ENCODE peak calls at places on chromosomes 7 and 10, in six cellular contexts. O, B, T, Y, L and X are unnamed samples. For H3K9me3, the result is how much of the 10 kb centered on the place peaks cover.

GRCh38 chr7:35253680-35254495 is at the start of gene TBX20:
- DNase-seq in L (no peak), O (no peak), T (peak), B (peak), Y (peak), X (peak)

GRCh38 chr7:101299511-101300464 is 21.8 kb downstream of the IFT22 start:
- DNase-seq in O (no peak), T (no peak), L (no peak), B (peak), Y (no peak), X (no peak)

GRCh38 chr7:72493850-72494661 is 81.9 kb upstream of the CALN1 start:
- DNase-seq in O (no peak), L (peak), Y (peak), T (peak), B (peak), X (peak)

GRCh38 chr7:68503400-68503799 is 1094.9 kb upstream of the AUTS2 start:
- DNase-seq in O (no peak), L (no peak), B (no peak), T (no peak), Y (no peak), X (no peak)

GRCh38 chr7:44633254-44634186 is 27.1 kb downstream of the OGDH start:
- DNase-seq in O (peak), B (no peak), T (peak), L (no peak), Y (peak), X (peak)

GRCh38 chr10:86411281-86411841 is 44.8 kb upstream of the GRID1 start:
- DNase-seq in T (no peak), Y (peak), O (no peak), L (no peak), B (no peak), X (peak)

GRCh38 chr7:97422046-97422445 is 304.5 kb downstream of the SDHAF3 start:
- DNase-seq in T (no peak), L (no peak), O (no peak), B (no peak), Y (no peak), X (no peak)

GRCh38 chr7:154598864-154599263 is 404.1 kb downstream of the PAXIP1 start:
- DNase-seq in Y (no peak), L (no peak), T (no peak), O (no peak), B (no peak), X (no peak)

GRCh38 chr7:31926991-31927584 is 143.1 kb downstream of the PDE1C start:
- DNase-seq in Y (no peak), T (no peak), O (no peak), L (no peak), B (no peak), X (no peak)

GRCh38 chr10:68153473-68154210 is 44.4 kb downstream of the MYPN start:
- DNase-seq in Y (no peak), L (no peak), T (peak), O (no peak), B (peak), X (no peak)

GRCh38 chr7:108327353-108327752 is 128.9 kb downstream of the NRCAM start:
- DNase-seq in O (no peak), B (no peak), Y (no peak), L (no peak), T (no peak), X (no peak)

GRCh38 chr10:101829561-101830315 is 11.5 kb upstream of the OGA start:
- DNase-seq in Y (peak), T (peak), B (no peak), L (peak), O (peak), X (peak)

GRCh38 chr7:2037805-2038635 is 194.7 kb downstream of the MAD1L1 start:
- DNase-seq in O (no peak), T (peak), Y (peak), B (peak), L (no peak), X (no peak)

GRCh38 chr10:49269523-49269922 is 29.4 kb upstream of the C10orf71 start:
- DNase-seq in B (no peak), T (no peak), L (no peak), Y (no peak), O (no peak), X (no peak)

GRCh38 chr7:11474902-11475585 is 357.0 kb downstream of the THSD7A start:
- DNase-seq in L (no peak), B (no peak), T (no peak), Y (no peak), O (no peak), X (no peak)

GRCh38 chr7:41047789-41048191 is 655.1 kb downstream of the INHBA start:
- DNase-seq in L (no peak), T (no peak), Y (no peak), B (no peak), O (no peak), X (no peak)

GRCh38 chr7:114084381-114085312 is 165.8 kb upstream of the PPP1R3A start:
- DNase-seq in T (peak), L (no peak), B (no peak), O (no peak), Y (no peak), X (no peak)

GRCh38 chr7:146414872-146415271 is 298.3 kb downstream of the CNTNAP2 start:
- DNase-seq in L (no peak), Y (no peak), B (no peak), T (no peak), O (no peak), X (no peak)

GRCh38 chr10:3781458-3782098 is 3.4 kb downstream of the KLF6 start:
- DNase-seq in L (no peak), B (peak), O (no peak), Y (peak), T (peak), X (peak)

GRCh38 chr10:91565241-91565640 is 67.6 kb downstream of the PPP1R3C start:
- DNase-seq in T (no peak), L (no peak), B (no peak), Y (no peak), O (no peak), X (no peak)

GRCh38 chr10:69807122-69807521 is 5.4 kb downstream of the COL13A1 start:
- DNase-seq in T (no peak), B (no peak), L (no peak), O (no peak), Y (no peak), X (no peak)

GRCh38 chr7:123022576-123022975 is 27.1 kb upstream of the TAS2R16 start:
- DNase-seq in Y (no peak), B (no peak), O (no peak), T (no peak), L (no peak), X (no peak)

GRCh38 chr10:25382029-25382810 is 207.4 kb downstream of the GPR158 start:
- DNase-seq in O (no peak), L (no peak), T (no peak), Y (no peak), B (no peak), X (no peak)

GRCh38 chr7:139768249-139768824 is 9.5 kb downstream of the HIPK2 start:
- DNase-seq in Y (no peak), O (no peak), L (no peak), B (no peak), T (no peak), X (no peak)

GRCh38 chr7:36957620-36958019 is 233.3 kb upstream of the AOAH start:
- DNase-seq in O (no peak), B (no peak), L (no peak), T (no peak), Y (no peak), X (no peak)

GRCh38 chr7:120743128-120743527 is 114.8 kb downstream of the TSPAN12 start:
- DNase-seq in L (no peak), Y (no peak), T (no peak), O (no peak), B (no peak), X (no peak)

GRCh38 chr7:100895956-100896742 is 461 bp upstream of the ACHE start:
- DNase-seq in T (peak), O (peak), L (no peak), Y (no peak), B (peak), X (no peak)

GRCh38 chr10:102327002-102327401 is 68.5 kb upstream of the NFKB2 start:
- DNase-seq in B (no peak), T (no peak), L (no peak), O (no peak), Y (no peak), X (no peak)

GRCh38 chr7:49500741-49501140 is 272.7 kb upstream of the VWC2 start:
- DNase-seq in T (no peak), B (no peak), O (no peak), Y (no peak), L (no peak), X (no peak)

GRCh38 chr10:133276435-133277201 is at the start of gene ADAM8:
- DNase-seq in Y (peak), T (peak), B (peak), L (peak), O (peak), X (peak)

GRCh38 chr7:73628504-73628903 is 4.2 kb upstream of the MLXIPL start:
- DNase-seq in L (no peak), Y (no peak), T (no peak), O (no peak), B (no peak), X (no peak)

GRCh38 chr7:24965831-24966708 is 13.9 kb downstream of the OSBPL3 start:
- DNase-seq in Y (peak), T (no peak), O (peak), L (peak), B (no peak), X (peak)

GRCh38 chr7:135904282-135904681 is 72.9 kb downstream of the MTPN start:
- DNase-seq in T (no peak), O (no peak), B (no peak), L (no peak), Y (no peak), X (no peak)

GRCh38 chr7:115910541-115911164 is 119.9 kb downstream of the TFEC start:
- DNase-seq in T (no peak), B (no peak), O (no peak), L (no peak), Y (peak), X (no peak)

GRCh38 chr7:116772423-116772852 is 89.9 kb upstream of the CAPZA2 start:
- DNase-seq in O (no peak), B (no peak), L (no peak), T (no peak), Y (no peak), X (no peak)

GRCh38 chr10:103816431-103816830 is 38.9 kb downstream of the SH3PXD2A start:
- DNase-seq in B (no peak), Y (no peak), L (no peak), O (no peak), T (no peak), X (no peak)

GRCh38 chr10:58998924-58999713 is 177.3 kb upstream of the PHYHIPL start:
- DNase-seq in T (peak), L (no peak), Y (no peak), B (no peak), O (no peak), X (no peak)

GRCh38 chr10:11783558-11783865 is 39.6 kb upstream of the PROSER2 start:
- DNase-seq in B (no peak), Y (no peak), T (no peak), O (no peak), L (no peak), X (no peak)

GRCh38 chr10:36313142-36313541 is 671.0 kb upstream of the FZD8 start:
- DNase-seq in O (no peak), Y (no peak), L (no peak), T (no peak), B (no peak), X (no peak)

GRCh38 chr7:145845345-145845744 is 271.3 kb upstream of the CNTNAP2 start:
- DNase-seq in Y (peak), O (no peak), T (no peak), L (no peak), B (no peak), X (no peak)

GRCh38 chr7:106155027-106155426 is 42.9 kb upstream of the SYPL1 start:
- DNase-seq in L (no peak), O (no peak), T (no peak), B (no peak), Y (no peak), X (no peak)
- H3K9me3 ChIP-seq in L (under half), O (under half), T (under half), B (under half), Y (under half), X (under half)

GRCh38 chr10:130758529-130758928 is 553.0 kb downstream of the TCERG1L start:
- DNase-seq in O (no peak), Y (no peak), L (no peak), T (no peak), B (no peak), X (no peak)
- H3K4me3 ChIP-seq in O (no peak), Y (no peak), L (no peak), T (no peak), B (no peak), X (no peak)

GRCh38 chr10:128431506-128431905 is 305.3 kb upstream of the MKI67 start:
- DNase-seq in Y (no peak), T (no peak), L (no peak), B (no peak), O (no peak), X (no peak)

GRCh38 chr10:128431083-128431482 is 304.9 kb upstream of the MKI67 start:
- DNase-seq in T (no peak), O (no peak), B (no peak), Y (no peak), L (no peak), X (no peak)

GRCh38 chr10:128432423-128432822 is 306.2 kb upstream of the MKI67 start:
- DNase-seq in B (no peak), Y (no peak), L (no peak), O (no peak), T (no peak), X (no peak)

GRCh38 chr10:128431997-128432396 is 305.8 kb upstream of the MKI67 start:
- DNase-seq in O (no peak), Y (no peak), L (no peak), B (no peak), T (no peak), X (no peak)

DNA sequence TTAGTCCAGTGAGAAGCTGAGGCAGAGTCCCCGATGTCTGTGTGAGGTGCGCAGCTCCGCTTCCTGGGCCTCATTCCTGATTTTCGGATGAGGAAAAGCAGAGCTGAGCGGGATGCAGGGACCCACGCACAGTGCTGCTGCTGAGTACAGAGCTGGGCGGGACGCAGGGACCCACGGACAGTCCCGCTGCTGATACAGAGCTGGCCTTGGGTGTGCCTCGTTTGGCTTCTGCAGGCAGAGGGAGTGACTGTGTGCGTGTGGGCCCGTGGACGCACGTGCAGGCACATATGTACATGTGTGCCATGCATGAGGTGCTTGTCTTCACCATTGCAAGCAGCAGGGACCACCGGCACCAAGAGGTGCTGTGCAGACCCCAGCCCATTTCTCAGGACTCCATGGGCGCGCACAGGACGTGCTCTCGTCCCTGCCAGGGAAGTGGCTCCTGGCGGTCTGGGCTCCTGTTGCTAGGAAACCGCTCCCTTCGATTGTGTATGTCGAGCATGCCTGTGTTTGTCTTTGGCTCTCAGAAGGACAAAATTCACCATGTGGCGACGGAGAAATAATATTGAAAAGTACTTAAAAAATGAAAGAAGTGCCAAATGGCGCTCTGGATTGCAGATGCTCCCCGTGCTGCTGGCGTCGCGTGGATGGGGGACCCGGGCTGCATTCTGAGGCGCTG is 303.8 kb upstream of the MKI67 start:
- DNase-seq in Y (no peak), B (no peak), O (no peak), T (no peak), L (no peak), X (no peak)
- H3K9me3 ChIP-seq in Y (under half), B (under half), O (under half), T (under half), L (under half), X (under half)

DNA sequence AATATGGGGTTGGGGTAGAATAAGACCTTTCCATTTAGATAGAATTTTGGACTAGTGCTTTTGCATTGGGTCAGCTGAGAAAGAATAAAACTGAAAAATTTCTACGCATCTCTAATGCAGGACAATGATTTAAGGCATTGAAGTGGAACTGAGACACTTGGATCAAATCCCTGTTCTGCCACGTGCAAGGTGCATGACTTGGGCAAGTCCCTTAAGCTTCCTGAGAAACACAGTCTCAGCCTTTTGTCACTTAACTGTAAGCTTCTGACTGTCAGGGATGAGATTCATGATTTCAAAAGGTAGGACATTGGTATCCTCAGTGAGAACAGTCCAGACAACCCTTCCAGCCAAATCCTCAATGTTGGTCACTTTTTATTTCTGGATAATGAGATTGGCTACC is 59.2 kb downstream of the ENTPD1 start:
- DNase-seq in L (no peak), Y (no peak), T (no peak), O (no peak), B (no peak), X (no peak)
- H3K4me3 ChIP-seq in L (no peak), Y (no peak), T (no peak), O (no peak), B (no peak), X (no peak)

GRCh38 chr7:4212376-4212775 is 469.7 kb upstream of the FOXK1 start:
- DNase-seq in O (no peak), B (no peak), L (no peak), T (no peak), Y (no peak), X (no peak)
- H3K9me3 ChIP-seq in O (under half), B (under half), L (under half), T (under half), Y (under half), X (under half)

GRCh38 chr10:125611756-125612155 is 71.2 kb downstream of the TEX36 start:
- DNase-seq in B (no peak), T (no peak), L (no peak), Y (no peak), O (no peak), X (no peak)
- H3K4me3 ChIP-seq in B (no peak), T (no peak), L (no peak), Y (no peak), O (no peak), X (no peak)

GRCh38 chr7:157983442-157984137 is 604.0 kb downstream of the PTPRN2 start:
- DNase-seq in L (no peak), Y (no peak), T (no peak), B (no peak), O (no peak), X (no peak)
- H3K9me3 ChIP-seq in L (under half), Y (under half), T (under half), B (under half), O (under half), X (under half)

DNA sequence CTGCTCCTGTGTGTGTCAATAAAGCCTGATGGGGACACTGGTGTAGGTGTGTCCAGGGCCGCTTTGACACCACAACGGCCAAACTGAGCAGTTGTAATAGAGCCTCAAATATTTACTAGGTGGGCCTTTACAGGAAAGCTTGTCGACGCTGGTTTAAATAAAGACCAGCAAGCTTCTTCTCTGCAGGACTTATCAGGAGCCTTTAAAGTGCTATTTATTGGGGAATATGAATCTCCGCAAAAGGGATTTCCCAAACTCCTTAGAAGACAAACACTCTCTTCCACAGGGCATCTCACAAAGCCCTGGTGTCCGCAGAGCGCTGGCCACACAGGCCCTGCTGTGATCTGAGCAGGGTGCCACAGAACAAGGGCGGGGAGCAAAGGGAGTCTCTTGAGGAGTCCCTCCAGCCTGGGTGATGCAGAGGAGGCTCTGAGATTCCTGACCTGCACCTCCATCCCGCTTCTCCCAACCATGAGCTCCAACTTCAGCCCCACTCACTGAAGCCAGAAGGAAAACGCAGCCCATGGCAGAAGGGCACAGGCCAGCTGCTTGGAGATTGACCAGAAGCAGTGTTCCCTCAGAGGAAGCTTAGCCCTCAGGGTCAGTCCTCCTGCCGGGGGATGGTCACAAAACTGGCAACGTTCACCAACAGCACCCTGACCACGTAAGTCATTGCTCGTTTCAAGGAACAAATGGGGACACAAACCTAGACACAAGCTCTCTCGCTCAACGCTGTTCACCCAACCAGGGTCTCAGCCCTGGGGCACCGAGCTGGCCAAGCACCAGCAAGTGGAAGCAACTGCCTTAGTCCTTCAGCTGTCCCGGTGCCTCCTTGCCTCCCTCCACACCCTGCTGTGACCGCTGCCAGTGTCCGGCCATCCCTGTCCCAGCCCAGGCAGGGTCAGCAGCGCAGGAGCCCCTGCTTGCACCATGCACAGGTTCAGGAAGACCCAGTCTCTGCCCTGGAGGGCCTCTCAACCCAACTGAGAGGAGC is 129.5 kb downstream of the OAT start:
- DNase-seq in B (no peak), O (no peak), L (no peak), T (no peak), Y (no peak), X (no peak)
- H3K4me3 ChIP-seq in B (no peak), O (no peak), L (no peak), T (no peak), Y (no peak), X (no peak)

DNA sequence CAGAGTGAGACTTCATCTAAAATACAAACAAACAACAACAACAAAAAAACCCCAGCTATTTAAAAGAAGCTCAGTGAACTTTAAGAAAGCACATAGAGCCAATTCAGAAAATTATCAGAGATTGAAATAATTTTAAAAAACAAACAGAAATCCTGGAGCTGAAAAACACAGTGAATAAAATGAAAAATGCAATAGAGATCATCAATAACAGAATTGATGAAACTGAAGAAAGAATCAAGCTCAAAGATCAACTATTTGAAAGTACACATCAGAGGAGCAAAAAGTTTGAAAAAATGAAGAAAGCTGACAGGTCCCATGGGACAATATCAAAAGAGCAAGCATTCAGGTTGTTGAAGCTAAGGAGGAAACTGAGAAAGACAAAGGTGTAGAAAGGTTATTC is 12.2 kb upstream of the ZNF746 start:
- DNase-seq in O (no peak), L (no peak), Y (no peak), B (no peak), T (no peak), X (no peak)
- H3K9me3 ChIP-seq in O (under half), L (under half), Y (under half), B (under half), T (under half), X (under half)